ENCODE peak calls at places on chromosomes 6 and 20, in six cellular contexts. Y, V, M, J, S and F are unnamed samples.

GRCh38 chr6:144574796-144575195 is 289.7 kb downstream of the UTRN start:
- DNase-seq in Y (no peak), J (no peak), S (no peak), M (no peak), V (no peak), F (no peak)

GRCh38 chr6:45626087-45626891 is 248.6 kb upstream of the SUPT3H start:
- DNase-seq in M (no peak), Y (peak; percentile 90), J (no peak), S (no peak), V (no peak), F (peak; percentile 53)

GRCh38 chr6:152295346-152295745 is 341.8 kb downstream of the SYNE1 start:
- DNase-seq in V (no peak), J (no peak), S (no peak), M (no peak), Y (peak; percentile 97), F (peak; percentile 45)

GRCh38 chr6:157405986-157406385 is 25.0 kb downstream of the ZDHHC14 start:
- DNase-seq in Y (peak; percentile 76), V (no peak), M (no peak), J (no peak), S (no peak), F (no peak)

GRCh38 chr20:57329608-57330221 is at the start of gene SPO11:
- DNase-seq in M (no peak), J (no peak), S (no peak), Y (no peak), V (no peak), F (no peak)

GRCh38 chr6:170174771-170175643 is 115.9 kb downstream of the DLL1 start:
- DNase-seq in M (no peak), V (peak; percentile 15), Y (no peak), J (no peak), S (no peak), F (no peak)

GRCh38 chr6:112475083-112475482 is 128.0 kb downstream of the RFPL4B start:
- DNase-seq in Y (peak; percentile 23), J (no peak), S (no peak), V (no peak), M (no peak), F (no peak)

GRCh38 chr6:122564230-122564629 is 46.0 kb upstream of the PKIB start:
- DNase-seq in V (no peak), M (no peak), S (no peak), J (no peak), Y (no peak), F (no peak)

GRCh38 chr20:12287575-12287974 is 369.9 kb downstream of the BTBD3 start:
- DNase-seq in Y (peak; percentile 3), V (no peak), S (no peak), M (no peak), J (no peak), F (no peak)

GRCh38 chr6:19492631-19493030 is 344.5 kb upstream of the ID4 start:
- DNase-seq in M (no peak), S (peak; percentile 8), Y (no peak), J (no peak), V (no peak), F (no peak)

GRCh38 chr20:23166563-23166962 is 80.4 kb upstream of the CD93 start:
- DNase-seq in S (no peak), M (no peak), V (no peak), Y (no peak), J (no peak), F (no peak)

GRCh38 chr6:1894954-1895353 is 285.2 kb downstream of the FOXC1 start:
- DNase-seq in Y (no peak), V (no peak), S (no peak), M (no peak), J (no peak), F (no peak)

GRCh38 chr6:80553071-80553740 is 446.7 kb downstream of the BCKDHB start:
- DNase-seq in V (no peak), J (no peak), Y (no peak), S (no peak), M (no peak), F (peak; percentile 79)

GRCh38 chr20:51553897-51554504 is 11.5 kb upstream of the NFATC2 start:
- DNase-seq in Y (no peak), V (no peak), J (no peak), S (no peak), M (no peak), F (no peak)

GRCh38 chr20:62266340-62266739 is 28.0 kb downstream of the OSBPL2 start:
- DNase-seq in J (no peak), Y (peak; percentile 10), S (no peak), V (no peak), M (no peak), F (peak; percentile 12)

GRCh38 chr6:24140572-24140971 is 14.6 kb downstream of the NRSN1 start:
- DNase-seq in J (peak; percentile 62), M (no peak), Y (no peak), V (no peak), S (no peak), F (no peak)

GRCh38 chr20:46639587-46639986 is 11.7 kb downstream of the SLC13A3 start:
- DNase-seq in M (no peak), J (no peak), Y (no peak), V (no peak), S (no peak), F (no peak)

GRCh38 chr6:113185299-113185698 is 671.8 kb upstream of the MARCKS start:
- DNase-seq in M (no peak), J (no peak), V (no peak), S (no peak), Y (no peak), F (no peak)

GRCh38 chr6:79734374-79734773 is 103.2 kb downstream of the SH3BGRL2 start:
- DNase-seq in J (no peak), M (no peak), V (no peak), Y (no peak), S (no peak), F (no peak)

GRCh38 chr6:15288856-15289255 is 43.0 kb downstream of the JARID2 start:
- DNase-seq in S (no peak), V (no peak), M (no peak), J (no peak), Y (no peak), F (no peak)

GRCh38 chr20:5044075-5044620 is 42.8 kb upstream of the SLC23A2 start:
- DNase-seq in V (no peak), S (no peak), J (no peak), M (no peak), Y (no peak), F (no peak)

GRCh38 chr20:4067600-4068261 is 52.4 kb upstream of the RNF24 start:
- DNase-seq in M (no peak), S (no peak), V (no peak), J (no peak), Y (peak; percentile 76), F (no peak)

GRCh38 chr6:71537717-71538116 is 249.1 kb downstream of the OGFRL1 start:
- DNase-seq in Y (peak; percentile 36), V (no peak), M (no peak), J (no peak), S (no peak), F (no peak)

GRCh38 chr6:138038148-138038870 is 68.9 kb downstream of the PERP start:
- DNase-seq in Y (no peak), J (no peak), V (no peak), M (no peak), S (no peak), F (peak; percentile 52)

GRCh38 chr6:26362836-26363220 is 2.2 kb upstream of the BTN3A2 start:
- DNase-seq in S (no peak), M (no peak), J (no peak), Y (no peak), V (no peak), F (no peak)

GRCh38 chr6:31908791-31909190 is 6.9 kb upstream of the ZBTB12 start:
- DNase-seq in S (no peak), J (no peak), V (no peak), M (no peak), Y (peak; percentile 90), F (no peak)

GRCh38 chr6:148747493-148748160 is 797 bp downstream of the UST start:
- DNase-seq in V (peak; percentile 43), Y (peak; percentile 45), S (peak; percentile 56), M (no peak), J (no peak), F (peak; percentile 47)

GRCh38 chr20:19952392-19952791 is 64.8 kb upstream of the NAA20 start:
- DNase-seq in M (no peak), V (no peak), S (no peak), Y (no peak), J (no peak), F (no peak)

GRCh38 chr6:144264270-144265060 is 20.7 kb upstream of the UTRN start:
- DNase-seq in V (no peak), Y (peak; percentile 95), J (no peak), S (no peak), M (no peak), F (no peak)